ENCODE peak calls at places on chromosome 5, in eight cellular contexts. K is kidney, A is OCI-LY7, R is GM23248, W is adrenal gland, Q is heart left ventricle, I is left ventricle myocardium inferior, N is HCT116. P is an unnamed sample.

GRCh38 chr5:57551974-57552537 is 69.4 kb upstream of the ACTBL2 start:
- DNase-seq in K (no peak), A (no peak), R (no peak), W (no peak), Q (no peak), I (no peak), N (no peak), P (no peak)

GRCh38 chr5:59069438-59070079 is 486.7 kb downstream of the RAB3C start:
- DNase-seq in K (no peak), A (no peak), R (peak; percentile 96), W (peak; percentile 41), Q (no peak), I (no peak), N (no peak), P (peak; percentile 22)

GRCh38 chr5:14599717-14600116 is 18.1 kb downstream of the OTULINL start:
- DNase-seq in K (no peak), A (no peak), R (no peak), W (no peak), Q (no peak), I (no peak), N (no peak), P (no peak)

GRCh38 chr5:61578858-61579503 is 246.9 kb downstream of the ZSWIM6 start:
- DNase-seq in K (no peak), A (no peak), R (peak; percentile 49), W (no peak), Q (no peak), I (no peak), N (no peak), P (no peak)

GRCh38 chr5:151023651-151024050 is 3.3 kb downstream of the GPX3 start:
- DNase-seq in K (no peak), A (no peak), R (peak; percentile 38), W (peak; percentile 77), Q (peak; percentile 79), I (peak; percentile 69), N (no peak), P (peak; percentile 93)

GRCh38 chr5:157665467-157666085 is 5.8 kb upstream of the C5orf52 start:
- DNase-seq in K (no peak), A (no peak), R (peak; percentile 85), W (no peak), Q (no peak), I (no peak), N (peak; percentile 18), P (no peak)

GRCh38 chr5:56763711-56764466 is 51.5 kb upstream of the MAP3K1 start:
- DNase-seq in K (peak; percentile 85), A (peak; percentile 45), R (peak; percentile 47), W (no peak), Q (no peak), I (no peak), N (no peak), P (no peak)

GRCh38 chr5:51381801-51382507 is 1.3 kb upstream of the ISL1 start:
- DNase-seq in K (no peak), A (no peak), R (no peak), W (no peak), Q (no peak), I (no peak), N (no peak), P (no peak)

GRCh38 chr5:9358961-9359686 is 186.8 kb downstream of the SEMA5A start:
- DNase-seq in K (no peak), A (no peak), R (peak; percentile 59), W (no peak), Q (no peak), I (no peak), N (no peak), P (no peak)

GRCh38 chr5:137400571-137400970 is 98.6 kb downstream of the SPOCK1 start:
- DNase-seq in K (no peak), A (no peak), R (no peak), W (no peak), Q (no peak), I (no peak), N (no peak), P (no peak)

GRCh38 chr5:75366787-75367186 is 29.8 kb downstream of the HMGCR start:
- DNase-seq in K (no peak), A (no peak), R (no peak), W (no peak), Q (no peak), I (no peak), N (no peak), P (no peak)

GRCh38 chr5:68749648-68750047 is 344.2 kb upstream of the SLC30A5 start:
- DNase-seq in K (no peak), A (no peak), R (peak; percentile 14), W (no peak), Q (no peak), I (no peak), N (no peak), P (no peak)

GRCh38 chr5:101292199-101292598 is 389.1 kb upstream of the ST8SIA4 start:
- DNase-seq in K (no peak), A (no peak), R (no peak), W (no peak), Q (no peak), I (no peak), N (no peak), P (no peak)

GRCh38 chr5:138179277-138179857 is 455 bp downstream of the KIF20A start:
- DNase-seq in K (no peak), A (peak; percentile 44), R (peak; percentile 55), W (no peak), Q (no peak), I (no peak), N (no peak), P (no peak)

GRCh38 chr5:102663771-102664530 is 91.2 kb upstream of the PAM start:
- DNase-seq in K (no peak), A (no peak), R (peak; percentile 23), W (peak; percentile 22), Q (no peak), I (no peak), N (no peak), P (no peak)

GRCh38 chr5:145562931-145563330 is 272.2 kb downstream of the PRELID2 start:
- DNase-seq in K (no peak), A (no peak), R (no peak), W (no peak), Q (no peak), I (no peak), N (no peak), P (no peak)

GRCh38 chr5:80186634-80187033 is 69.2 kb downstream of the SERINC5 start:
- DNase-seq in K (no peak), A (peak; percentile 55), R (no peak), W (no peak), Q (no peak), I (no peak), N (no peak), P (no peak)

GRCh38 chr5:80184235-80185023 is 71.4 kb downstream of the SERINC5 start:
- DNase-seq in K (no peak), A (peak; percentile 45), R (no peak), W (no peak), Q (no peak), I (no peak), N (no peak), P (no peak)

GRCh38 chr5:80182802-80183645 is 72.8 kb downstream of the SERINC5 start:
- DNase-seq in K (no peak), A (peak; percentile 76), R (no peak), W (no peak), Q (no peak), I (no peak), N (no peak), P (no peak)

GRCh38 chr5:80187274-80187673 is 68.6 kb downstream of the SERINC5 start:
- DNase-seq in K (no peak), A (no peak), R (no peak), W (no peak), Q (no peak), I (no peak), N (no peak), P (no peak)

GRCh38 chr5:80185095-80185494 is 70.8 kb downstream of the SERINC5 start:
- DNase-seq in K (no peak), A (peak; percentile 64), R (no peak), W (no peak), Q (no peak), I (no peak), N (no peak), P (no peak)
- H3K4me3 ChIP-seq in K (no peak overlapping the region), A (peak overlapping the region; percentile 43), R (no peak overlapping the region), W (no peak overlapping the region), Q (no peak overlapping the region), I (no peak overlapping the region), N (no peak overlapping the region), P (no peak overlapping the region)

GRCh38 chr5:132641841-132642240 is 16.1 kb upstream of the IL13 start:
- DNase-seq in K (no peak), A (no peak), R (no peak), W (no peak), Q (no peak), I (no peak), N (no peak), P (no peak)
- H3K36me3 ChIP-seq in K (peaks cover 28% of the 10 kb centered on the region), A (peaks cover 73% of the 10 kb centered on the region), R (peaks cover 27% of the 10 kb centered on the region), W (no peaks in the 10 kb centered on the region), Q (peaks cover 69% of the 10 kb centered on the region), I (peaks cover 64% of the 10 kb centered on the region), N (peaks cover 29% of the 10 kb centered on the region), P (peaks cover 73% of the 10 kb centered on the region)

GRCh38 chr5:43033845-43034590 is 6.1 kb downstream of the ANXA2R start:
- DNase-seq in K (no peak), A (no peak), R (no peak), W (no peak), Q (no peak), I (no peak), N (no peak), P (no peak)

GRCh38 chr5:43037929-43038510 is 2.1 kb downstream of the ANXA2R start:
- DNase-seq in K (no peak), A (peak; percentile 43), R (peak; percentile 71), W (no peak), Q (no peak), I (no peak), N (no peak), P (no peak)

GRCh38 chr5:43036856-43037711 is 3.0 kb downstream of the ANXA2R start:
- DNase-seq in K (no peak), A (no peak), R (peak; percentile 16), W (no peak), Q (no peak), I (no peak), N (no peak), P (no peak)

GRCh38 chr5:43036409-43036808 is 3.7 kb downstream of the ANXA2R start:
- DNase-seq in K (no peak), A (no peak), R (no peak), W (no peak), Q (no peak), I (no peak), N (no peak), P (no peak)

DNA sequence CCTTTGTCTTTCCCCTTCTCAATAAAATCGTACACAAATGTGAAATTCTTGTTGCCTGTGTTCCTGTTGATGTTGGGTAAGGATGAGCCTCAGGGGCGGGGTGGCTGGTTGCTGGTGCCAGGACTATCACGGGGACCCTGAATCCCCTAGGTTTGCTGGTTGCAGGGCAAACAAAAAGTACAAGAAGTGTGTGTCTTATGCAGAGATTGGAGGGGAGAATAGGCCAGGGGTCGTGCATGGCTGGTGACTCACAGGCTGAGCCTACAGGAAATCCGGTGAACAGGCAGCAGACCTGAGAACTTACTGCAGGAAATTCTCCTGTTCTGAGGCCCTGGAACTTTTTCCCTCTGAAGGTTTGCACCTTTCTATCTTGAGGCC is 5.5 kb downstream of the ANXA2R start:
- DNase-seq in K (no peak), A (peak; percentile 40), R (no peak), W (no peak), Q (no peak), I (no peak), N (no peak), P (no peak)
- H3K27ac ChIP-seq in K (no peak overlapping the region), A (peak overlapping the region; percentile 45), R (no peak overlapping the region), W (peak overlapping the region; percentile 61), Q (peak overlapping the region; percentile 67), I (peak overlapping the region; percentile 70), N (no peak overlapping the region), P (no peak overlapping the region)

GRCh38 chr5:124888622-124889521 is 142.4 kb upstream of the ZNF608 start:
- DNase-seq in K (no peak), A (no peak), R (no peak), W (no peak), Q (no peak), I (no peak), N (no peak), P (no peak)
- H3K4me3 ChIP-seq in K (peak overlapping the region; percentile 16), A (no peak overlapping the region), R (no peak overlapping the region), W (no peak overlapping the region), Q (no peak overlapping the region), I (no peak overlapping the region), N (no peak overlapping the region), P (no peak overlapping the region)